ENCODE peak calls at places on chromosome 16, in ten cellular contexts. One of them, this sample, is unnamed.
A peak's percentile ranks its signal among the peaks of the same experiment; 100 is the strongest.

GRCh38 chr16:19607610-19608280 is 52.2 kb downstream of the VPS35L start:
- DNase-seq in esophagus squamous epithelium: no peak
- DNase-seq in H7: no peak
- DNase-seq in T-helper 2 cell: no peak
- DNase-seq in GM20000: no peak
- DNase-seq in stimulated activated CD4-positive, alpha-beta T cell treated with anti-CD3 and anti-CD28 coated beads, Interleukin-1b, Interleukin-23, amount 100 ng/mL, for 1 hour: no peak
- DNase-seq in naive thymus-derived CD4-positive, alpha-beta T cell: no peak
- DNase-seq in CD8-positive, alpha-beta T cell: no peak
- DNase-seq in anterior cingulate cortex: no peak
- DNase-seq in GM12864: no peak
- DNase-seq in this sample: no peak

GRCh38 chr16:47470810-47471209 is 9.7 kb downstream of the PHKB start:
- DNase-seq in esophagus squamous epithelium: no peak
- DNase-seq in H7: no peak
- DNase-seq in T-helper 2 cell: no peak
- DNase-seq in GM20000: no peak
- DNase-seq in stimulated activated CD4-positive, alpha-beta T cell treated with anti-CD3 and anti-CD28 coated beads, Interleukin-1b, Interleukin-23, amount 100 ng/mL, for 1 hour: no peak
- DNase-seq in naive thymus-derived CD4-positive, alpha-beta T cell: no peak
- DNase-seq in CD8-positive, alpha-beta T cell: no peak
- DNase-seq in anterior cingulate cortex: no peak
- DNase-seq in GM12864: no peak
- DNase-seq in this sample: no peak

GRCh38 chr16:29653436-29653835 is 9.6 kb upstream of the SPN start:
- DNase-seq in esophagus squamous epithelium: no peak
- DNase-seq in H7: no peak
- DNase-seq in T-helper 2 cell: no peak
- DNase-seq in GM20000: peak; percentile 47
- DNase-seq in stimulated activated CD4-positive, alpha-beta T cell treated with anti-CD3 and anti-CD28 coated beads, Interleukin-1b, Interleukin-23, amount 100 ng/mL, for 1 hour: no peak
- DNase-seq in naive thymus-derived CD4-positive, alpha-beta T cell: no peak
- DNase-seq in CD8-positive, alpha-beta T cell: no peak
- DNase-seq in anterior cingulate cortex: no peak
- DNase-seq in GM12864: no peak
- DNase-seq in this sample: no peak

GRCh38 chr16:17367034-17367433 is 103.7 kb downstream of the XYLT1 start:
- DNase-seq in esophagus squamous epithelium: no peak
- DNase-seq in H7: no peak
- DNase-seq in T-helper 2 cell: no peak
- DNase-seq in GM20000: peak; percentile 32
- DNase-seq in stimulated activated CD4-positive, alpha-beta T cell treated with anti-CD3 and anti-CD28 coated beads, Interleukin-1b, Interleukin-23, amount 100 ng/mL, for 1 hour: no peak
- DNase-seq in naive thymus-derived CD4-positive, alpha-beta T cell: peak; percentile 29
- DNase-seq in CD8-positive, alpha-beta T cell: peak; percentile 39
- DNase-seq in anterior cingulate cortex: no peak
- DNase-seq in GM12864: no peak
- DNase-seq in this sample: no peak

GRCh38 chr16:50303605-50304466 is 37.5 kb downstream of the ADCY7 start:
- DNase-seq in esophagus squamous epithelium: no peak
- DNase-seq in H7: peak; percentile 42
- DNase-seq in T-helper 2 cell: no peak
- DNase-seq in GM20000: no peak
- DNase-seq in stimulated activated CD4-positive, alpha-beta T cell treated with anti-CD3 and anti-CD28 coated beads, Interleukin-1b, Interleukin-23, amount 100 ng/mL, for 1 hour: no peak
- DNase-seq in naive thymus-derived CD4-positive, alpha-beta T cell: no peak
- DNase-seq in CD8-positive, alpha-beta T cell: no peak
- DNase-seq in anterior cingulate cortex: no peak
- DNase-seq in GM12864: no peak
- DNase-seq in this sample: no peak

GRCh38 chr16:77853125-77853524 is 64.8 kb downstream of the VAT1L start:
- DNase-seq in esophagus squamous epithelium: no peak
- DNase-seq in H7: no peak
- DNase-seq in T-helper 2 cell: no peak
- DNase-seq in GM20000: no peak
- DNase-seq in stimulated activated CD4-positive, alpha-beta T cell treated with anti-CD3 and anti-CD28 coated beads, Interleukin-1b, Interleukin-23, amount 100 ng/mL, for 1 hour: no peak
- DNase-seq in naive thymus-derived CD4-positive, alpha-beta T cell: no peak
- DNase-seq in CD8-positive, alpha-beta T cell: no peak
- DNase-seq in anterior cingulate cortex: no peak
- DNase-seq in GM12864: no peak
- DNase-seq in this sample: no peak

GRCh38 chr16:50490828-50491227 is 57.4 kb upstream of the NKD1 start:
- DNase-seq in esophagus squamous epithelium: no peak
- DNase-seq in H7: no peak
- DNase-seq in T-helper 2 cell: no peak
- DNase-seq in GM20000: no peak
- DNase-seq in stimulated activated CD4-positive, alpha-beta T cell treated with anti-CD3 and anti-CD28 coated beads, Interleukin-1b, Interleukin-23, amount 100 ng/mL, for 1 hour: no peak
- DNase-seq in naive thymus-derived CD4-positive, alpha-beta T cell: no peak
- DNase-seq in CD8-positive, alpha-beta T cell: no peak
- DNase-seq in anterior cingulate cortex: no peak
- DNase-seq in GM12864: no peak
- DNase-seq in this sample: no peak

GRCh38 chr16:11494029-11494428 is 92.7 kb downstream of the LITAF start:
- DNase-seq in esophagus squamous epithelium: no peak
- DNase-seq in H7: peak; percentile 90
- DNase-seq in T-helper 2 cell: no peak
- DNase-seq in GM20000: no peak
- DNase-seq in stimulated activated CD4-positive, alpha-beta T cell treated with anti-CD3 and anti-CD28 coated beads, Interleukin-1b, Interleukin-23, amount 100 ng/mL, for 1 hour: no peak
- DNase-seq in naive thymus-derived CD4-positive, alpha-beta T cell: no peak
- DNase-seq in CD8-positive, alpha-beta T cell: no peak
- DNase-seq in anterior cingulate cortex: no peak
- DNase-seq in GM12864: no peak
- DNase-seq in this sample: no peak

GRCh38 chr16:4461250-4462085 is 13.0 kb downstream of the NMRAL1 start:
- DNase-seq in esophagus squamous epithelium: no peak
- DNase-seq in H7: peak; percentile 83
- DNase-seq in T-helper 2 cell: no peak
- DNase-seq in GM20000: no peak
- DNase-seq in stimulated activated CD4-positive, alpha-beta T cell treated with anti-CD3 and anti-CD28 coated beads, Interleukin-1b, Interleukin-23, amount 100 ng/mL, for 1 hour: no peak
- DNase-seq in naive thymus-derived CD4-positive, alpha-beta T cell: no peak
- DNase-seq in CD8-positive, alpha-beta T cell: no peak
- DNase-seq in anterior cingulate cortex: peak; percentile 51
- DNase-seq in GM12864: no peak
- DNase-seq in this sample: no peak

GRCh38 chr16:85316321-85316919 is 204.1 kb upstream of the CIBAR2 start:
- DNase-seq in esophagus squamous epithelium: no peak
- DNase-seq in H7: peak; percentile 95
- DNase-seq in T-helper 2 cell: no peak
- DNase-seq in GM20000: peak; percentile 78
- DNase-seq in stimulated activated CD4-positive, alpha-beta T cell treated with anti-CD3 and anti-CD28 coated beads, Interleukin-1b, Interleukin-23, amount 100 ng/mL, for 1 hour: no peak
- DNase-seq in naive thymus-derived CD4-positive, alpha-beta T cell: no peak
- DNase-seq in CD8-positive, alpha-beta T cell: peak; percentile 26
- DNase-seq in anterior cingulate cortex: peak; percentile 57
- DNase-seq in GM12864: no peak
- DNase-seq in this sample: no peak

GRCh38 chr16:80274576-80275191 is 266.1 kb upstream of the DYNLRB2 start:
- DNase-seq in esophagus squamous epithelium: no peak
- DNase-seq in H7: no peak
- DNase-seq in T-helper 2 cell: no peak
- DNase-seq in GM20000: no peak
- DNase-seq in stimulated activated CD4-positive, alpha-beta T cell treated with anti-CD3 and anti-CD28 coated beads, Interleukin-1b, Interleukin-23, amount 100 ng/mL, for 1 hour: no peak
- DNase-seq in naive thymus-derived CD4-positive, alpha-beta T cell: no peak
- DNase-seq in CD8-positive, alpha-beta T cell: no peak
- DNase-seq in anterior cingulate cortex: no peak
- DNase-seq in GM12864: no peak
- DNase-seq in this sample: no peak

GRCh38 chr16:88533381-88533831 is 36.8 kb upstream of the ZC3H18 start:
- DNase-seq in esophagus squamous epithelium: no peak
- DNase-seq in H7: no peak
- DNase-seq in T-helper 2 cell: no peak
- DNase-seq in GM20000: no peak
- DNase-seq in stimulated activated CD4-positive, alpha-beta T cell treated with anti-CD3 and anti-CD28 coated beads, Interleukin-1b, Interleukin-23, amount 100 ng/mL, for 1 hour: no peak
- DNase-seq in naive thymus-derived CD4-positive, alpha-beta T cell: no peak
- DNase-seq in CD8-positive, alpha-beta T cell: no peak
- DNase-seq in anterior cingulate cortex: peak; percentile 81
- DNase-seq in GM12864: no peak
- DNase-seq in this sample: no peak

GRCh38 chr16:52515068-52515671 is 31.8 kb downstream of the TOX3 start:
- DNase-seq in esophagus squamous epithelium: no peak
- DNase-seq in H7: no peak
- DNase-seq in T-helper 2 cell: no peak
- DNase-seq in GM20000: no peak
- DNase-seq in stimulated activated CD4-positive, alpha-beta T cell treated with anti-CD3 and anti-CD28 coated beads, Interleukin-1b, Interleukin-23, amount 100 ng/mL, for 1 hour: no peak
- DNase-seq in naive thymus-derived CD4-positive, alpha-beta T cell: no peak
- DNase-seq in CD8-positive, alpha-beta T cell: no peak
- DNase-seq in anterior cingulate cortex: no peak
- DNase-seq in GM12864: no peak
- DNase-seq in this sample: peak; percentile 62

This sample was measured in DMS79 treated with DMSO at 0.1 percent for 48 hours.